ENCODE peak calls at places on chromosomes 12 and 14, in four cellular contexts. Q is MM.1S; G is effector memory CD4-positive, alpha-beta T cell; S is OCI-LY7. C is an unnamed sample.

GRCh38 chr14:101557811-101558738 is 3.2 kb upstream of the DIO3 start:
- DNase-seq in Q (no peak), S (no peak), G (no peak), C (no peak)

GRCh38 chr12:55741978-55742377 is 944 bp upstream of the GDF11 start:
- DNase-seq in G (no peak), Q (no peak), S (no peak), C (no peak)

GRCh38 chr12:46562625-46563228 is 190.2 kb upstream of the SLC38A2 start:
- DNase-seq in Q (no peak), G (no peak), S (no peak), C (no peak)

GRCh38 chr12:10027311-10028099 is 3.0 kb upstream of the CLEC9A start:
- DNase-seq in G (no peak), Q (no peak), S (no peak), C (no peak)

GRCh38 chr12:86551146-86551571 is 295.0 kb upstream of the MGAT4C start:
- DNase-seq in Q (no peak), S (no peak), G (no peak), C (no peak)

GRCh38 chr12:51171884-51172514 is 936 bp downstream of the TFCP2 start:
- DNase-seq in G (no peak), Q (no peak), S (peak), C (no peak)

GRCh38 chr14:100522616-100523021 is 64.6 kb downstream of the BEGAIN start:
- DNase-seq in Q (no peak), S (no peak), G (no peak), C (no peak)

GRCh38 chr14:101717663-101718490 is 43.6 kb upstream of the PPP2R5C start:
- DNase-seq in S (no peak), G (no peak), Q (no peak), C (no peak)

GRCh38 chr14:50082308-50082742 is 34.0 kb downstream of the VCPKMT start:
- DNase-seq in S (peak), G (peak), Q (no peak), C (no peak)

GRCh38 chr12:12403264-12404248 is 46.7 kb downstream of the BORCS5 start:
- DNase-seq in G (no peak), S (no peak), Q (no peak), C (no peak)

GRCh38 chr12:109738209-109738608 is 24.6 kb downstream of the FAM222A start:
- DNase-seq in S (no peak), G (no peak), Q (no peak), C (no peak)

GRCh38 chr12:3820122-3820521 is 53.1 kb downstream of the PARP11 start:
- DNase-seq in G (no peak), Q (no peak), S (no peak), C (no peak)

GRCh38 chr12:70365648-70366518 is at the start of gene KCNMB4:
- DNase-seq in Q (peak), S (peak), G (peak), C (no peak)

GRCh38 chr14:56886471-56887062 is 76.3 kb upstream of the OTX2 start:
- DNase-seq in G (no peak), Q (no peak), S (no peak), C (no peak)

GRCh38 chr14:71591929-71592328 is 340.3 kb upstream of the RGS6 start:
- DNase-seq in G (no peak), Q (peak), S (peak), C (no peak)

GRCh38 chr12:11130999-11131398 is 3.4 kb downstream of the TAS2R30 start:
- DNase-seq in S (no peak), G (no peak), Q (no peak), C (no peak)

GRCh38 chr14:104249706-104250105 is 111.3 kb downstream of the KIF26A start:
- DNase-seq in G (no peak), Q (no peak), S (no peak), C (no peak)

GRCh38 chr14:56247495-56248087 is 129.4 kb downstream of the PELI2 start:
- DNase-seq in Q (no peak), G (no peak), S (peak), C (no peak)

GRCh38 chr14:88986146-88986841 is 161.8 kb downstream of the TTC8 start:
- DNase-seq in G (no peak), S (no peak), Q (no peak), C (no peak)

GRCh38 chr14:88005978-88006851 is 1.3 kb downstream of the GPR65 start:
- DNase-seq in Q (no peak), G (peak), S (peak), C (peak)

GRCh38 chr12:101021911-101022388 is 188.1 kb downstream of the SLC5A8 start:
- DNase-seq in S (no peak), Q (no peak), G (no peak), C (no peak)

GRCh38 chr14:36430169-36430568 is 89.9 kb downstream of the NKX2-1 start:
- DNase-seq in S (no peak), Q (no peak), G (no peak), C (no peak)

GRCh38 chr14:30211326-30211725 is 283.7 kb upstream of the PRKD1 start:
- DNase-seq in S (no peak), G (no peak), Q (no peak), C (no peak)

GRCh38 chr12:120394483-120395367 is 25.8 kb upstream of the MSI1 start:
- DNase-seq in Q (no peak), S (no peak), G (no peak), C (no peak)

GRCh38 chr12:17665839-17666238 is 424.2 kb downstream of the RERGL start:
- DNase-seq in S (no peak), G (no peak), Q (no peak), C (no peak)

GRCh38 chr12:23014749-23015148 is 389.8 kb downstream of the ETNK1 start:
- DNase-seq in G (no peak), Q (no peak), S (no peak), C (no peak)

GRCh38 chr14:68449565-68450295 is 343.1 kb downstream of the ZFP36L1 start:
- DNase-seq in G (no peak), S (peak), Q (no peak), C (no peak)

GRCh38 chr14:100873083-100873482 is 30.4 kb downstream of the RTL1 start:
- DNase-seq in Q (no peak), G (no peak), S (no peak), C (peak)

GRCh38 chr12:56007892-56008471 is 10.9 kb downstream of the SUOX start:
- DNase-seq in S (no peak), Q (no peak), G (no peak), C (no peak)

GRCh38 chr14:80208426-80208950 is 2.8 kb downstream of the DIO2 start:
- DNase-seq in S (no peak), G (no peak), Q (no peak), C (no peak)

GRCh38 chr14:80213602-80214001 is 2.3 kb upstream of the DIO2 start:
- DNase-seq in S (peak), Q (peak), G (no peak), C (peak)

GRCh38 chr14:80215081-80215480 is 3.8 kb upstream of the DIO2 start:
- DNase-seq in Q (no peak), G (no peak), S (no peak), C (no peak)

GRCh38 chr14:80211143-80212024 is at the start of gene DIO2:
- DNase-seq in Q (no peak), G (no peak), S (no peak), C (no peak)

DNA sequence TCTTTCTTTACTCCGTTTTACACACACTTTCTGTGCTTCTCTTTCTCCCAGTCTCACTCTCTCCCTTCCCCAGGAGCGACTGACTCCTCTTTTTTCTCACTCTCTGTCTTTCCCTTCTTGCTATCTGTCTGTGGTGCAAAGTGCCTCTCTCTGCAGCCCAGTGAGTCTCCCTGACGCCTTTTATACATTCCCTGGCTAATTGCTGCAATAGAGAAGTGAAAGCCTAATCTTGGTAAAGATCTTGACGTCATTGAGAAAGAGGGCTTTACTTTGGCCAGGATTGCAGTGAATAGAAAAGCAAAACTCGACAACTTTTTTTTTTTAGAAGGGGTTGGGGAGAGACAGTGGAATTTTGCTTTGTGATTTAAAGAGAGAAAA is 710 bp upstream of the DIO2 start:
- DNase-seq in Q (peak), G (no peak), S (no peak), C (no peak)
- H3K4me3 ChIP-seq in Q (no peak), G (no peak), S (no peak), C (no peak)

DNA sequence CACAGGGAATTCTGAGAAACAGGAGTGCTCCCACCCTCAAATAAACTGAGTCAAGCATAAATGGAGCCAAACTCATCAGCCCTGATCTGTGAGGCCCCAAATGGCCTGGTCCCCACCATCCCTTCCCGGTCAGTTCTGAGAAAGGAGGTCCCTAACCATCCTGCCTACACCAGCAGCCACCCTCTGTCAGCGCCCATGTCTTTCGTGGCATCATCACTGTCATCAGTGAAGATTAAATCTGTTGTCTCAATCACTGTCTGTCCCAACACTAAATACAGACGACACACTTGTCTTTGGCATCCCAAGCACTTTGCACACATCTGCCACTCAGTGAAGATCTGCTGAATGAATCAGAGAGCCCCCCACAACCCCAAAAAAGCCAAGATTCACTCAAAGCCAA is 22.4 kb downstream of the VPS37B start:
- DNase-seq in S (no peak), Q (no peak), G (no peak), C (no peak)
- H3K4me3 ChIP-seq in S (no peak), Q (peak), G (no peak), C (no peak)

DNA sequence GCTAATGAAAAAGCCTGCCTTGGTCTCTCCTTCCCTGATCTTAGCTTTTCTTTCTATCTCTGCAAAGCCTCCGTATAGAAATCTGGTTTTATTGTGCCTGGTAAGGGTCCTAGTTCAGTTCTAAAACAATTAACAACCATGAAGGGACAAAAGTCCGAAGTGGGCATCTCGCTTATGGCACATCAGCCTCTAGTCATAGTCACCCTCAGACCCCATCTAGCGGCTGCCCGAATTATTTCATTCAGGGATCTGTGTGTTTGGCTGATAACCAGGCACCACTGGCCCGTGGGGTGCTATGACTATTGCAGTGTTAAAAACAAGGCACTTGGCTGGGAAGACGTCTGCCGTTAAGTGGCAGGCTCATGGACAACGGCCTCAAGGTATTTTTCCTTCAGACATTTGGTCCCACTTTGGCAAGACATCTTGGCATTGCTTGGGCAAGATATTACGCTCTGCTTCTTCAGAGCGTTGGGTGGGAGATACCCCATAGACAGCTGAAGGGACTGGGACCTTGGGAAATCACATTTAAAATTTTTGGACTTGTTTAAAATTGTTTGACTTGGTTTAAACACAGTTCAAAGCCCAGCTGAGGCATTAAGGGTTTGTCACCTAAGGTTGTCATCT is 87.1 kb downstream of the SINHCAF start:
- DNase-seq in S (peak), Q (peak), G (peak), C (peak)
- H3K4me3 ChIP-seq in S (no peak), Q (peak), G (no peak), C (no peak)

GRCh38 chr12:85280984-85281946 is 1.2 kb downstream of the ALX1 start:
- DNase-seq in S (no peak), G (no peak), Q (no peak), C (no peak)
- H3K4me3 ChIP-seq in S (no peak), G (no peak), Q (peak), C (no peak)

GRCh38 chr14:58749066-58749669 is 111.4 kb downstream of the DACT1 start:
- DNase-seq in G (no peak), S (no peak), Q (peak), C (no peak)
- H3K4me3 ChIP-seq in G (no peak), S (no peak), Q (no peak), C (no peak)

GRCh38 chr14:73760598-73761586 is 46.7 kb upstream of the PNMA1 start:
- DNase-seq in G (no peak), Q (peak), S (peak), C (no peak)
- H3K4me3 ChIP-seq in G (peak), Q (peak), S (peak), C (peak)

DNA sequence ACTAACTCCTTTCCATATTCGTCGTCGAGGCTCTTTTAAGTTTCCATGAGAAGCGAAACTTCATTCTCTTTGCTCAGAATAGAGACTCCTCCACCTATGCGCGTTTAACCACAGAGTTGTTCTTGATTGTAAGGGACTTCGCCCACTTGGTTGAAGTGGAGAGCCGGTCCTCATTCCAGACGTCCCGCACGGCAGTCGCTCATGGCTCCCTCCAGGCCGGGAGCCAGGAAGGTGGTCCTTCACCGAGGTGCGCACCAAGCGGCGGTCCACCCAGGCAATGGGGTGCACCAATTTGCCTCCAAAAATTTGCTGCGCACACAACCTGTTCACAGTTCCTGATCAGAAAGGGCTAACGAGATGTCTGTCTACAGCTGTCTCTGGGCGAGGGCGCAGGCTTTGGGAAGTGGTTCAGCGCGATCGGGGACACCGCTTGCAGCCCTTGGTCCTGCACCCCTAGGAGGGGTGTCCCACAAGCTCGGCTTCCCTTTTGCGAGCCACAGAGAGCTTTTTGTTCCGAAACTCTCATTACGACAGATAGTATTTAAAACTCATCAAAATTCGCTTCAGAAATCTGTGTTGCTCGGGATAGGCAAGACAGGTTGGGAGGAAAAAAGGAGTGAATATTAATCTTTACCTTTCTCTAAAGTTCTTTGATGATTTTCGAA is 6.5 kb upstream of the ALX1 start:
- DNase-seq in G (no peak), S (no peak), Q (peak), C (no peak)
- H3K4me3 ChIP-seq in G (no peak), S (no peak), Q (peak), C (no peak)

C was measured in GM12864.